ENCODE peak calls at places on chromosomes 16 and 17, in six cellular contexts. Q is fibroblast of lung, W is kidney, X is ascending aorta, L is testis, C is transverse colon. P is an unnamed sample.

GRCh38 chr16:70438325-70438982 is 446 bp downstream of the ST3GAL2 start:
- DNase-seq in W (peak), X (peak), Q (no peak), L (no peak), C (peak), P (no peak)

GRCh38 chr16:87332150-87332549 is 15.0 kb upstream of the C16orf95 start:
- DNase-seq in X (no peak), Q (peak), C (no peak), L (no peak), W (peak), P (no peak)

GRCh38 chr16:70250748-70251650 is 741 bp downstream of the EXOSC6 start:
- DNase-seq in Q (peak), C (peak), L (peak), X (no peak), W (peak), P (no peak)

GRCh38 chr17:21170829-21171228 is 43.1 kb downstream of the TMEM11 start:
- DNase-seq in C (no peak), W (no peak), X (peak), L (peak), Q (no peak), P (no peak)

GRCh38 chr17:33038740-33039139 is 47.1 kb downstream of the SPACA3 start:
- DNase-seq in L (peak), X (no peak), W (no peak), Q (peak), C (peak), P (peak)

GRCh38 chr17:72421128-72422092 is 300.6 kb downstream of the SOX9 start:
- DNase-seq in C (peak), L (no peak), Q (peak), W (peak), X (no peak), P (no peak)

GRCh38 chr16:65457084-65457483 is 335.2 kb upstream of the CDH11 start:
- DNase-seq in Q (no peak), X (no peak), W (no peak), C (no peak), L (no peak), P (no peak)

GRCh38 chr17:27825459-27825858 is 25.1 kb upstream of the NOS2 start:
- DNase-seq in C (no peak), X (no peak), Q (no peak), W (no peak), L (no peak), P (no peak)

GRCh38 chr17:68600881-68601564 is at the start of gene FAM20A:
- DNase-seq in W (peak), Q (no peak), C (peak), X (peak), L (peak), P (no peak)

GRCh38 chr16:57235128-57236092 is 9.6 kb upstream of the ARL2BP start:
- DNase-seq in Q (peak), C (no peak), X (no peak), L (no peak), W (no peak), P (no peak)

GRCh38 chr17:62090868-62091267 is 25.8 kb upstream of the MED13 start:
- DNase-seq in L (no peak), Q (no peak), C (no peak), W (no peak), X (no peak), P (no peak)

GRCh38 chr17:15915996-15916395 is 28.9 kb upstream of the ADORA2B start:
- DNase-seq in X (no peak), L (no peak), C (no peak), W (no peak), Q (no peak), P (no peak)

GRCh38 chr17:57356722-57357391 is 100.5 kb downstream of the MSI2 start:
- DNase-seq in L (peak), C (peak), X (peak), W (no peak), Q (no peak), P (peak)

GRCh38 chr17:31549525-31550388 is 158.3 kb downstream of the RAB11FIP4 start:
- DNase-seq in W (peak), L (peak), C (peak), Q (peak), X (peak), P (peak)

GRCh38 chr17:78258323-78259229 is 27.1 kb downstream of the TMEM235 start:
- DNase-seq in L (peak), Q (peak), X (no peak), C (no peak), W (peak), P (no peak)

GRCh38 chr17:58414596-58414997 is 2.7 kb downstream of the RNF43 start:
- DNase-seq in C (no peak), W (no peak), L (peak), Q (no peak), X (no peak), P (peak)
- H3K4me3 ChIP-seq in C (peak), W (peak), L (no peak), Q (no peak), X (no peak), P (no peak)

GRCh38 chr17:79330229-79330628 is 255.6 kb downstream of the ENGASE start:
- DNase-seq in L (no peak), Q (no peak), W (no peak), C (no peak), X (no peak), P (no peak)
- H3K27ac ChIP-seq in L (no peak), Q (no peak), W (no peak), C (no peak), X (no peak), P (no peak)

GRCh38 chr17:34305606-34306005 is 13.6 kb upstream of the CCL8 start:
- DNase-seq in X (no peak), W (no peak), C (no peak), Q (no peak), L (no peak), P (no peak)

GRCh38 chr17:34307110-34307509 is 12.1 kb upstream of the CCL8 start:
- DNase-seq in Q (peak), L (no peak), W (no peak), X (no peak), C (no peak), P (no peak)

GRCh38 chr17:34305061-34305460 is 14.2 kb upstream of the CCL8 start:
- DNase-seq in X (no peak), C (no peak), Q (no peak), W (no peak), L (no peak), P (no peak)

GRCh38 chr17:34308376-34308775 is 10.9 kb upstream of the CCL8 start:
- DNase-seq in Q (no peak), L (no peak), W (no peak), X (no peak), C (no peak), P (no peak)

GRCh38 chr17:34306466-34306865 is 12.8 kb upstream of the CCL8 start:
- DNase-seq in Q (peak), W (no peak), C (no peak), L (peak), X (peak), P (no peak)
- TF ChIP-seq CTCF in Q (peak), W (peak), C (peak), L (peak), X (peak), P (no peak)

DNA sequence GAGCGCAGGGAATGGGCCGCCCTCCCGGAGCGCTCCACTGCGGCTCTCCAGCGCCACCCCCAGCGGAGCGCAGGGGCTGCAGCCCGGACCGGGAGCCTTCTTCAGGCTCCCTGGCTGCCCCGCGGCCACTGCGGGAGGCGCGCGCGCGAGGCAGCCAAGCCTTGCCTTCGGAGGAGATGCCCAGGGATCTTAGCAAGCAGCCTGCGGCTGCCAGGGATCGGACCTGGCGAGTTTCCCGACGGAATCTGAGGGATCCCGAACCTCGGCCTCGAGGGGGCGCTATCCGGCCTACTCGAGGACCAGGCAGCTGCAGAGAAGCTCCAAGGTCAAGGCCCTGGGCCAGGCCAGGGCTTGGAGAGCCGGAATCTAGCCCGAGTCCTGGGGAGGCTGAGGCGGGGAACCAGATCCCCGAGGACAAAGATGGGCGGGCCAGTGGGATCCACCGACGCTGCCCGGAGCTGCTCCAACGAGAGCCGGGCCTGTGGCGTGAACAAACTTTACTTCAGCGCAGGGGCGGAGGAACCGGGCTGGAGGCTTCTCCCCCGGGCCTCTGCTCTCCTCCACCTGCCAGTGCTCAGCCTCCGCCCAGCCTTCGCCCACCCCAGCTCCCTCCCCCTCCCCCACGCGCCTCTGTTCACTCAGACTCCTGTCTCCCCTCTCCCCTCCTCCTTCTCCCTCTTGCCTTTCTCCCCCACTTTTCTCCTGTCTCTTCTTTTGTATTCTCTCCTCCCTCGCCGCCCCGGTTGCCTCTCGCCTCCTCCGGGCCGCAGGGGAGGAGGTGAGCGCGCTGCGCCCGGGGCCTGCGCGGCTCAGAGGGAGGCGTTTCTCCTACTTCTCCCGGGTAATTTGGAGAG is at the start of gene IRX6:
- DNase-seq in Q (no peak), L (peak), X (no peak), C (no peak), W (peak), P (no peak)
- H3K4me3 ChIP-seq in Q (no peak), L (peak), X (peak), C (no peak), W (no peak), P (no peak)

GRCh38 chr17:82866521-82867214 is 26.8 kb upstream of the ZNF750 start:
- DNase-seq in Q (peak), L (peak), C (no peak), X (no peak), W (no peak), P (no peak)
- H3K27ac ChIP-seq in Q (peak), L (peak), C (peak), X (no peak), W (no peak), P (peak)

GRCh38 chr16:2587891-2588565 is 50.2 kb downstream of the PDPK1 start:
- DNase-seq in X (no peak), L (no peak), W (peak), C (no peak), Q (no peak), P (peak)

GRCh38 chr16:2584742-2585650 is 47.2 kb downstream of the PDPK1 start:
- DNase-seq in L (peak), X (peak), Q (peak), W (peak), C (no peak), P (peak)

GRCh38 chr16:2586901-2587480 is 49.2 kb downstream of the PDPK1 start:
- DNase-seq in Q (no peak), C (no peak), X (no peak), L (no peak), W (peak), P (no peak)

GRCh38 chr16:2585651-2586081 is 47.8 kb downstream of the PDPK1 start:
- DNase-seq in X (no peak), Q (no peak), L (peak), C (no peak), W (no peak), P (peak)

DNA sequence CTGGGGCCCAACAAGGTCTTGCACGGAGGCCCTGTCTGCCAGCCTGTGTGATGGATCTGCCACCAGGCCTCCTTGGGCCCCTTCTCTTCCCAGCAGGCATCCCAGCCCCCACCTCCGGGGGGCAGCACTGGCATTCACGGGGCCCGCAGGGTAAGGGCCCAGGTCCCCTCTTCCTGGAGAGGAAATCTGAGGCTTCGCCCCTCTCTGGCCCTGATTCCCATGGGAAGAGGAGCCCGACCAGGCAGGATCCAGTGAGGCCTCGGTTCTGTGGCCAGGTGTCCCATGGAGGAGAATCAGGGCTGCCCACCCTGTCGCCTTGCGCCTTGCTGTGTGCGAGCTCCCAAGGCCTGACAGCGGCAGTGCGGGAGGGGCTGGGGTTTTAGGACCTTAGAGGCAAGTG is 48.4 kb downstream of the PDPK1 start:
- DNase-seq in L (peak), Q (no peak), W (peak), X (no peak), C (no peak), P (peak)
- TF ChIP-seq CTCF in L (no peak), Q (peak), W (no peak), X (peak), C (no peak), P (no peak)

GRCh38 chr17:2215616-2216364 is 87.8 kb downstream of the SMG6 start:
- DNase-seq in Q (peak), W (peak), L (peak), X (peak), C (peak), P (peak)

GRCh38 chr17:2213291-2213960 is 90.2 kb downstream of the SMG6 start:
- DNase-seq in Q (peak), W (no peak), C (no peak), L (peak), X (peak), P (no peak)

GRCh38 chr17:2212328-2212981 is 91.1 kb downstream of the SMG6 start:
- DNase-seq in C (no peak), X (peak), Q (peak), W (no peak), L (peak), P (no peak)

GRCh38 chr17:2214047-2214717 is 89.4 kb downstream of the SMG6 start:
- DNase-seq in L (peak), Q (peak), C (peak), W (peak), X (peak), P (peak)

GRCh38 chr17:2214887-2215615 is 88.5 kb downstream of the SMG6 start:
- DNase-seq in W (no peak), L (peak), C (peak), Q (peak), X (peak), P (no peak)
- H3K4me3 ChIP-seq in W (no peak), L (no peak), C (peak), Q (no peak), X (peak), P (peak)

P was measured in dorsolateral prefrontal cortex.